ENCODE peak calls at places on chromosomes 12 and 14, in seven cellular contexts. G is prostate gland; A is CD8-positive, alpha-beta memory T cell; C is lung; T is stomach; F is Peyer's patch; L is effector memory CD4-positive, alpha-beta T cell. D is an unnamed sample.

GRCh38 chr12:30811966-30812365 is 57.2 kb upstream of the CAPRIN2 start:
- DNase-seq in G (no peak), A (no peak), C (no peak), T (no peak), F (no peak), L (no peak), D (no peak)

GRCh38 chr14:89748004-89748403 is 206.5 kb downstream of the EFCAB11 start:
- DNase-seq in G (no peak), A (no peak), C (no peak), T (no peak), F (no peak), L (no peak), D (no peak)

GRCh38 chr12:8123124-8123888 is at the start of gene CLEC4A:
- DNase-seq in G (no peak), A (no peak), C (no peak), T (no peak), F (no peak), L (no peak), D (no peak)

GRCh38 chr12:77924703-77925102 is 94.0 kb downstream of the NAV3 start:
- DNase-seq in G (no peak), A (no peak), C (no peak), T (no peak), F (no peak), L (no peak), D (no peak)

GRCh38 chr12:8554451-8555195 is 13.9 kb upstream of the CLEC4E start:
- DNase-seq in G (no peak), A (no peak), C (no peak), T (no peak), F (no peak), L (no peak), D (no peak)

GRCh38 chr12:76688627-76689026 is 75.3 kb upstream of the ZDHHC17 start:
- DNase-seq in G (no peak), A (no peak), C (no peak), T (no peak), F (no peak), L (no peak), D (no peak)

GRCh38 chr12:127192391-127192790 is 1074.6 kb upstream of the TMEM132C start:
- DNase-seq in G (no peak), A (no peak), C (no peak), T (no peak), F (no peak), L (no peak), D (no peak)

GRCh38 chr12:82425241-82425640 is 66.9 kb downstream of the METTL25 start:
- DNase-seq in G (no peak), A (no peak), C (no peak), T (no peak), F (no peak), L (no peak), D (no peak)

GRCh38 chr12:122399254-122399591 is 23.2 kb downstream of the CLIP1 start:
- DNase-seq in G (no peak), A (no peak), C (no peak), T (no peak), F (no peak), L (no peak), D (no peak)

GRCh38 chr12:93302331-93303229 is 75.1 kb upstream of the NUDT4 start:
- DNase-seq in G (no peak), A (no peak), C (no peak), T (no peak), F (no peak), L (no peak), D (no peak)

GRCh38 chr12:19382111-19382526 is 57.2 kb upstream of the AEBP2 start:
- DNase-seq in G (no peak), A (no peak), C (no peak), T (peak; percentile 3), F (no peak), L (no peak), D (no peak)

GRCh38 chr12:45388545-45388944 is 172.7 kb downstream of the ANO6 start:
- DNase-seq in G (peak; percentile 10), A (no peak), C (no peak), T (no peak), F (no peak), L (no peak), D (no peak)

GRCh38 chr12:78928200-78929074 is 63.9 kb downstream of the SYT1 start:
- DNase-seq in G (no peak), A (no peak), C (no peak), T (no peak), F (no peak), L (no peak), D (no peak)

GRCh38 chr14:20427231-20428009 is 8.5 kb downstream of the KLHL33 start:
- DNase-seq in G (no peak), A (no peak), C (no peak), T (no peak), F (no peak), L (no peak), D (no peak)

GRCh38 chr12:120229583-120230325 is 28.8 kb upstream of the RPLP0 start:
- DNase-seq in G (no peak), A (no peak), C (no peak), T (no peak), F (no peak), L (no peak), D (no peak)

GRCh38 chr14:33564774-33565630 is 385.9 kb downstream of the EGLN3 start:
- DNase-seq in G (no peak), A (no peak), C (no peak), T (no peak), F (no peak), L (no peak), D (no peak)

GRCh38 chr12:65490193-65490592 is 211.7 kb downstream of the MSRB3 start:
- DNase-seq in G (no peak), A (no peak), C (no peak), T (no peak), F (no peak), L (no peak), D (no peak)

GRCh38 chr12:24491968-24492367 is 456.9 kb downstream of the BCAT1 start:
- DNase-seq in G (no peak), A (no peak), C (no peak), T (no peak), F (no peak), L (no peak), D (no peak)

GRCh38 chr12:118685983-118686607 is 295.2 kb upstream of the SRRM4 start:
- DNase-seq in G (no peak), A (no peak), C (no peak), T (no peak), F (no peak), L (no peak), D (no peak)

GRCh38 chr12:112122823-112123690 is 2.3 kb upstream of the TRAFD1 start:
- DNase-seq in G (no peak), A (no peak), C (no peak), T (no peak), F (no peak), L (no peak), D (no peak)

GRCh38 chr12:46938071-46938678 is 112.4 kb upstream of the SLC38A4 start:
- DNase-seq in G (no peak), A (no peak), C (no peak), T (no peak), F (no peak), L (no peak), D (no peak)

GRCh38 chr12:28099862-28100261 is 90.4 kb upstream of the CCDC91 start:
- DNase-seq in G (no peak), A (no peak), C (no peak), T (no peak), F (no peak), L (no peak), D (no peak)

GRCh38 chr12:105888696-105889095 is 250.1 kb downstream of the NUAK1 start:
- DNase-seq in G (no peak), A (no peak), C (no peak), T (no peak), F (no peak), L (no peak), D (no peak)

GRCh38 chr12:92431146-92431545 is 271.6 kb upstream of the PLEKHG7 start:
- DNase-seq in G (no peak), A (no peak), C (no peak), T (no peak), F (peak; percentile 73), L (no peak), D (no peak)

GRCh38 chr14:85172889-85173458 is 357.0 kb upstream of the FLRT2 start:
- DNase-seq in G (no peak), A (no peak), C (no peak), T (no peak), F (no peak), L (no peak), D (no peak)

GRCh38 chr12:25977047-25977446 is 18.6 kb downstream of the RASSF8 start:
- DNase-seq in G (no peak), A (no peak), C (no peak), T (no peak), F (no peak), L (no peak), D (no peak)
- H3K4me3 ChIP-seq in G (no peak overlapping the region), A (no peak overlapping the region), C (no peak overlapping the region), T (no peak overlapping the region), F (no peak overlapping the region), L (no peak overlapping the region), D (no peak overlapping the region)

GRCh38 chr12:13128291-13129000 is 25.0 kb upstream of the GSG1 start:
- DNase-seq in G (no peak), A (no peak), C (no peak), T (no peak), F (no peak), L (no peak), D (no peak)
- H3K4me1 ChIP-seq in G (peaks cover 3% of the 10 kb centered on the region), A (no peaks in the 10 kb centered on the region), C (no peaks in the 10 kb centered on the region), T (peaks cover 5% of the 10 kb centered on the region), F (no peaks in the 10 kb centered on the region), L (no peaks in the 10 kb centered on the region), D (no peaks in the 10 kb centered on the region)

GRCh38 chr14:93317836-93318807 is 14.7 kb downstream of the BTBD7 start:
- DNase-seq in G (no peak), A (no peak), C (no peak), T (no peak), F (no peak), L (no peak), D (no peak)

GRCh38 chr14:93318927-93319326 is 13.9 kb downstream of the BTBD7 start:
- DNase-seq in G (no peak), A (no peak), C (no peak), T (no peak), F (no peak), L (no peak), D (no peak)

GRCh38 chr14:93317200-93317599 is 15.6 kb downstream of the BTBD7 start:
- DNase-seq in G (no peak), A (no peak), C (no peak), T (no peak), F (no peak), L (no peak), D (no peak)

GRCh38 chr14:93315575-93315974 is 17.3 kb downstream of the BTBD7 start:
- DNase-seq in G (no peak), A (no peak), C (no peak), T (no peak), F (no peak), L (no peak), D (no peak)

GRCh38 chr14:93316716-93317115 is 16.1 kb downstream of the BTBD7 start:
- DNase-seq in G (no peak), A (no peak), C (no peak), T (no peak), F (no peak), L (no peak), D (no peak)
- H3K4me3 ChIP-seq in G (no peak overlapping the region), A (no peak overlapping the region), C (no peak overlapping the region), T (no peak overlapping the region), F (no peak overlapping the region), L (no peak overlapping the region), D (no peak overlapping the region)

DNA sequence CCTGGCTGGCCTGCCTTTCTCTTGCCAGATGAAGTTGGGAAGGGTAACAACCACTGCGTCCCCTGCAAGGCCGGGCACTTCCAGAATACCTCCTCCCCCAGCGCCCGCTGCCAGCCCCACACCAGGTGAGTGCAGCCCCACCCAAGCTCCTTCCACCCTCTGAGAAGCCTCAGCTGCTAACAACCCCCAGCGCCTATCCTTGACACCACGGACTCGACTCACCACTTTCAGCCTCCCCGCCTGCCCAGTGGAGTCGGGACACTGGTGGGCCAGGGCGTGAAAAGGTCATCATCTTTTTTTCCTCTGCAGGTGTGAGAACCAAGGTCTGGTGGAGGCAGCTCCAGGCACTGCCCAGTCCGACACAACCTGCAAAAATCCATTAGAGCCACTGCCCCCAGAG is 2.1 kb downstream of the LTBR start:
- DNase-seq in G (no peak), A (no peak), C (no peak), T (no peak), F (no peak), L (no peak), D (no peak)
- H3K4me1 ChIP-seq in G (peaks cover 28% of the 10 kb centered on the region), A (no peaks in the 10 kb centered on the region), C (no peaks in the 10 kb centered on the region), T (peaks cover 68% of the 10 kb centered on the region), F (peaks cover 8% of the 10 kb centered on the region), L (peaks cover 4% of the 10 kb centered on the region), D (peaks cover 10% of the 10 kb centered on the region)

D was measured in naive thymus-derived CD4-positive, alpha-beta T cell.